ENCODE peak calls at places on chromosome 19, in six cellular contexts. J is CD8-positive, alpha-beta memory T cell; M is trophoblast cell; C is upper lobe of left lung; H is psoas muscle; L is IMR-90. Z is an unnamed sample.

GRCh38 chr19:6519289-6519688 is 11.5 kb upstream of the TNFSF9 start:
- DNase-seq in C (no peak), H (no peak), J (no peak), L (peak; percentile 61), M (peak; percentile 26), Z (no peak)

GRCh38 chr19:29946645-29947044 is 4.6 kb downstream of the URI1 start:
- DNase-seq in H (no peak), J (no peak), L (no peak), C (no peak), M (no peak), Z (no peak)

GRCh38 chr19:49560358-49560900 is 19.9 kb downstream of the NOSIP start:
- DNase-seq in H (peak; percentile 42), J (peak; percentile 34), L (no peak), C (peak; percentile 36), M (no peak), Z (no peak)

GRCh38 chr19:3413796-3414327 is 47.5 kb downstream of the NFIC start:
- DNase-seq in J (no peak), M (no peak), C (no peak), L (no peak), H (no peak), Z (no peak)

GRCh38 chr19:13115936-13116281 is 631 bp downstream of the TRMT1 start:
- DNase-seq in J (no peak), C (no peak), H (no peak), L (no peak), M (no peak), Z (no peak)

GRCh38 chr19:10000171-10000826 is 10.0 kb downstream of the COL5A3 start:
- DNase-seq in H (peak; percentile 63), J (peak; percentile 57), M (peak; percentile 59), C (peak; percentile 50), L (peak; percentile 70), Z (peak; percentile 26)

GRCh38 chr19:7434391-7434790 is 54.4 kb downstream of the PEX11G start:
- DNase-seq in C (no peak), M (no peak), L (no peak), H (no peak), J (no peak), Z (no peak)

GRCh38 chr19:7694499-7694898 is 7.4 kb downstream of the FCER2 start:
- DNase-seq in H (no peak), M (no peak), L (no peak), J (no peak), C (no peak), Z (no peak)

GRCh38 chr19:42121666-42122069 is 10.6 kb downstream of the POU2F2 start:
- DNase-seq in L (peak; percentile 88), C (peak; percentile 70), J (peak; percentile 59), M (peak; percentile 31), H (peak; percentile 48), Z (peak; percentile 67)

GRCh38 chr19:38175422-38175821 is 48.6 kb downstream of the DPF1 start:
- DNase-seq in C (no peak), J (no peak), M (no peak), L (no peak), H (no peak), Z (no peak)

GRCh38 chr19:5996102-5996501 is 18.2 kb upstream of the RANBP3 start:
- DNase-seq in M (no peak), J (no peak), C (no peak), H (no peak), L (no peak), Z (no peak)

GRCh38 chr19:51242881-51243280 is 8.0 kb upstream of the SIGLECL1 start:
- DNase-seq in L (no peak), H (no peak), M (no peak), J (no peak), C (no peak), Z (no peak)

GRCh38 chr19:39398297-39398864 is 7.2 kb downstream of the MED29 start:
- DNase-seq in L (peak; percentile 84), J (peak; percentile 46), M (peak; percentile 54), C (peak; percentile 89), H (peak; percentile 80), Z (no peak)

GRCh38 chr19:6568010-6568411 is 22.9 kb downstream of the CD70 start:
- DNase-seq in C (no peak), M (peak; percentile 92), J (no peak), H (no peak), L (no peak), Z (no peak)

GRCh38 chr19:50978772-50979390 is 4.8 kb downstream of the KLK7 start:
- DNase-seq in H (no peak), J (no peak), C (no peak), L (no peak), M (no peak), Z (no peak)

GRCh38 chr19:55228015-55228391 is 560 bp downstream of the TMEM86B start:
- DNase-seq in J (no peak), H (no peak), L (no peak), C (no peak), M (no peak), Z (no peak)

GRCh38 chr19:56707821-56708220 is 36.3 kb upstream of the ZNF835 start:
- DNase-seq in C (no peak), H (no peak), L (no peak), M (no peak), J (no peak), Z (no peak)

GRCh38 chr19:4654437-4655361 is 15.4 kb downstream of the TNFAIP8L1 start:
- DNase-seq in L (no peak), C (no peak), H (no peak), J (no peak), M (no peak), Z (no peak)

GRCh38 chr19:11843741-11844140 is 4.8 kb upstream of the ZNF439 start:
- DNase-seq in J (no peak), L (no peak), H (no peak), C (no peak), M (peak; percentile 59), Z (no peak)

GRCh38 chr19:18440421-18440877 is 2.5 kb upstream of the ISYNA1 start:
- DNase-seq in J (no peak), M (peak; percentile 35), H (no peak), L (no peak), C (no peak), Z (peak; percentile 26)

GRCh38 chr19:46390866-46391265 is 22.5 kb downstream of the CCDC8 start:
- DNase-seq in M (no peak), C (no peak), J (no peak), H (peak; percentile 46), L (no peak), Z (no peak)

GRCh38 chr19:54425382-54425723 is 10.1 kb downstream of the TTYH1 start:
- DNase-seq in H (no peak), J (no peak), L (no peak), C (no peak), M (no peak), Z (no peak)

GRCh38 chr19:10603084-10603872 is 16.2 kb upstream of the AP1M2 start:
- DNase-seq in M (peak; percentile 95), L (no peak), C (peak; percentile 58), J (peak; percentile 66), H (peak; percentile 47), Z (peak; percentile 73)

GRCh38 chr19:13160557-13160956 is 10.3 kb downstream of the IER2 start:
- DNase-seq in H (no peak), L (peak; percentile 66), J (no peak), C (no peak), M (peak; percentile 48), Z (no peak)

GRCh38 chr19:54190942-54191670 is at the start of gene TSEN34:
- DNase-seq in C (peak; percentile 93), J (peak; percentile 84), M (peak; percentile 89), L (peak; percentile 75), H (peak; percentile 86), Z (peak; percentile 80)

GRCh38 chr19:18594096-18594823 is 5.7 kb downstream of the REX1BD start:
- DNase-seq in J (peak; percentile 71), C (peak; percentile 77), L (peak; percentile 76), M (peak; percentile 80), H (peak; percentile 78), Z (peak; percentile 65)

GRCh38 chr19:33547676-33548075 is 26.1 kb upstream of the PEPD start:
- DNase-seq in H (no peak), J (no peak), M (no peak), L (no peak), C (no peak), Z (no peak)
- H3K4me1 ChIP-seq in H (no peaks in the 10 kb centered on the region), J (no peaks in the 10 kb centered on the region), M (no peaks in the 10 kb centered on the region), L (no peaks in the 10 kb centered on the region), C (no peaks in the 10 kb centered on the region), Z (no peaks in the 10 kb centered on the region)

DNA sequence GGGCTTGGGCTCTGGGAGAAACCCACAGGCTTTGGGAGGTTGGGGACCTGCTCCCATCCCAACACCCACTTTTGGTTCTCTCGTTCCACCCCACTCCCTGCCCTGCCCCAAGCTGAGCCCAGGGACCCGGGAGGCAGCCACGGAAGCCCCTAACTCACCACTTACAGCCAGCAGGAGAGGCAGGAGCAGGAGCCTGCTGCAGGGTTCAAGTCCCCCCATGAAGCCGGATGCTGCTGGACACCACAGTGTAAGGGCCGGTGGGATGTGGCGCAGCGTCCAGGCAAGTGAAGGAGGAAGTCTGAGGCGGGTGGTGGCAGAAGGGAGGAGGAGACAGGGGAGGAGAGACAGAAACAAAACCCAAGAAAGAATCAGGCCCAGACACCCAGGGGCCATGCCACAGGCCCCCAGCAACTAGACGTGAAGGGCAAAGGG is at the start of gene TYROBP:
- DNase-seq in C (peak; percentile 64), L (no peak), H (no peak), J (no peak), M (no peak), Z (no peak)
- H3K4me3 ChIP-seq in C (no peak within 1 kb of the TSS), L (no peak within 1 kb of the TSS), H (peak within 1 kb of the TSS; percentile 42), J (no peak within 1 kb of the TSS), M (no peak within 1 kb of the TSS), Z (no peak within 1 kb of the TSS)

GRCh38 chr19:32619051-32619685 is 38.2 kb downstream of the PDCD5 start:
- DNase-seq in M (no peak), H (no peak), J (no peak), L (no peak), C (no peak), Z (no peak)
- H3K36me3 ChIP-seq in M (peaks cover 58% of the 10 kb centered on the region), H (peaks cover 100% of the 10 kb centered on the region), J (peaks cover 27% of the 10 kb centered on the region), L (peaks cover 59% of the 10 kb centered on the region), C (peaks cover 74% of the 10 kb centered on the region), Z (peaks cover 76% of the 10 kb centered on the region)

DNA sequence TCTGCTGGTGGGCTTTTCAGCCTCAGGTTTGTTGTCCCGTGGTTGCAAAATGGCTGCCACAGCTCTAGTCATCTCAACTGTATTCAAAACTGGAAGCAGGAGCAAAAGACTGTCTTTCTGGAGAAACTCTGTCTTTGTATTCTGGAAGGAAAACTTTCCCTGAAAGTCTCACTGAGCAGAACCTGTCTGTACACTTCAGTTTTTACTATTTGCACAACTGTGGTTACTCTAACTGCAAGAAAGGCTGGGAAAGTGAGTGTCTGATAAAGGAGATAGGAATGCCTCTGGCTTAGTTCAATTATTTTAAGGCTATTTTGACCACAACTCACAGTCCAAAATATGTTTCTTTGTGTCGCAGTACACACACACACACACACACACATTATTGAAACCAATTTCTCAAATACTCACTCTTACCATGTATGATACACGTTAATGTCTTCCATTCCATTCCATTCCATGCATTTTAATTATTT is 49.7 kb upstream of the EHD2 start:
- DNase-seq in C (no peak), M (peak; percentile 92), L (peak; percentile 96), J (no peak), H (no peak), Z (no peak)
- H3K4me1 ChIP-seq in C (peaks cover 66% of the 10 kb centered on the region), M (peaks cover 27% of the 10 kb centered on the region), L (peaks cover 35% of the 10 kb centered on the region), J (no peaks in the 10 kb centered on the region), H (peaks cover 88% of the 10 kb centered on the region), Z (no peaks in the 10 kb centered on the region)